ENCODE peak calls at places on chromosomes 1 and 21, in six cellular contexts. Z is left ventricle myocardium inferior; L is cardiac muscle cell; T is CD4-positive, alpha-beta T cell; J is HCT116; H is ovary. W is an unnamed sample. For H3K9me3, the result is how much of the 10 kb centered on the place peaks cover.

GRCh38 chr21:25465263-25465662 is 142.0 kb downstream of the MRPL39 start:
- DNase-seq in L (no peak), H (no peak), J (no peak), Z (no peak), T (no peak), W (no peak)

GRCh38 chr1:67594764-67595163 is 90.2 kb upstream of the GADD45A start:
- DNase-seq in Z (no peak), J (no peak), H (no peak), T (no peak), L (no peak), W (no peak)

GRCh38 chr1:224170748-224171478 is 12.1 kb upstream of the DEGS1 start:
- DNase-seq in H (no peak), J (no peak), L (no peak), T (no peak), Z (no peak), W (peak)

GRCh38 chr21:20592482-20592881 is 405.7 kb upstream of the NCAM2 start:
- DNase-seq in Z (no peak), J (no peak), T (no peak), L (no peak), H (no peak), W (no peak)

GRCh38 chr1:54439550-54440223 is 33.5 kb upstream of the SSBP3 start:
- DNase-seq in T (no peak), J (no peak), L (no peak), Z (no peak), H (no peak), W (no peak)

GRCh38 chr21:43921602-43921978 is 56.6 kb downstream of the AGPAT3 start:
- DNase-seq in H (no peak), Z (peak), T (peak), J (no peak), L (no peak), W (no peak)

GRCh38 chr1:241611063-241611462 is 29.1 kb downstream of the CHML start:
- DNase-seq in L (peak), Z (no peak), T (no peak), H (no peak), J (peak), W (no peak)

GRCh38 chr1:237938553-237938952 is 47.8 kb upstream of the ZP4 start:
- DNase-seq in Z (no peak), L (no peak), T (no peak), J (no peak), H (no peak), W (no peak)

GRCh38 chr1:51653127-51653526 is 36.2 kb downstream of the OSBPL9 start:
- DNase-seq in Z (no peak), H (no peak), J (no peak), T (no peak), L (no peak), W (no peak)

GRCh38 chr1:171418546-171418945 is 66.8 kb upstream of the PRRC2C start:
- DNase-seq in Z (no peak), L (no peak), J (no peak), H (no peak), T (no peak), W (no peak)

GRCh38 chr1:21830792-21831453 is 18.9 kb downstream of the LDLRAD2 start:
- DNase-seq in J (no peak), L (no peak), Z (no peak), T (no peak), H (no peak), W (no peak)

GRCh38 chr1:115107501-115108260 is 18.4 kb upstream of the TSPAN2 start:
- DNase-seq in H (no peak), Z (no peak), J (no peak), L (no peak), T (no peak), W (no peak)

GRCh38 chr1:43273708-43274107 is 3.9 kb downstream of the TMEM125 start:
- DNase-seq in T (no peak), H (no peak), L (no peak), J (no peak), Z (no peak), W (no peak)

GRCh38 chr1:28812669-28813468 is 899 bp downstream of the OPRD1 start:
- DNase-seq in J (no peak), T (no peak), Z (no peak), L (no peak), H (no peak), W (no peak)

GRCh38 chr1:246176126-246177024 is 330.7 kb downstream of the SMYD3 start:
- DNase-seq in L (peak), T (no peak), J (no peak), H (peak), Z (no peak), W (no peak)

GRCh38 chr1:219155140-219155539 is 18.5 kb upstream of the LYPLAL1 start:
- DNase-seq in T (no peak), H (no peak), Z (no peak), J (no peak), L (no peak), W (no peak)

GRCh38 chr1:42730988-42731387 is 9.0 kb downstream of the CLDN19 start:
- DNase-seq in J (peak), L (no peak), T (no peak), Z (no peak), H (no peak), W (no peak)

GRCh38 chr21:28801906-28802305 is 190.8 kb downstream of the LTN1 start:
- DNase-seq in J (no peak), Z (no peak), H (no peak), L (no peak), T (no peak), W (no peak)

GRCh38 chr1:92842082-92843045 is 10.5 kb downstream of the RPL5 start:
- DNase-seq in H (no peak), L (no peak), J (no peak), T (no peak), Z (no peak), W (no peak)

GRCh38 chr1:15617874-15618684 is 821 bp downstream of the DDI2 start:
- DNase-seq in T (peak), H (no peak), Z (peak), J (no peak), L (peak), W (no peak)

GRCh38 chr1:117076648-117077047 is 16.5 kb downstream of the TTF2 start:
- DNase-seq in Z (no peak), T (no peak), J (no peak), H (no peak), L (no peak), W (no peak)

GRCh38 chr1:21532496-21532895 is 23.3 kb downstream of the ALPL start:
- DNase-seq in T (no peak), Z (no peak), H (no peak), J (no peak), L (no peak), W (no peak)

GRCh38 chr1:119079881-119080280 is 60.6 kb downstream of the WARS2 start:
- DNase-seq in T (no peak), Z (no peak), L (no peak), H (no peak), J (no peak), W (no peak)

GRCh38 chr1:81142099-81142776 is 658.5 kb upstream of the ADGRL2 start:
- DNase-seq in H (no peak), L (no peak), Z (no peak), J (no peak), T (no peak), W (no peak)
- H3K9me3 ChIP-seq in H (under half), L (under half), Z (under half), J (under half), T (under half), W (under half)

DNA sequence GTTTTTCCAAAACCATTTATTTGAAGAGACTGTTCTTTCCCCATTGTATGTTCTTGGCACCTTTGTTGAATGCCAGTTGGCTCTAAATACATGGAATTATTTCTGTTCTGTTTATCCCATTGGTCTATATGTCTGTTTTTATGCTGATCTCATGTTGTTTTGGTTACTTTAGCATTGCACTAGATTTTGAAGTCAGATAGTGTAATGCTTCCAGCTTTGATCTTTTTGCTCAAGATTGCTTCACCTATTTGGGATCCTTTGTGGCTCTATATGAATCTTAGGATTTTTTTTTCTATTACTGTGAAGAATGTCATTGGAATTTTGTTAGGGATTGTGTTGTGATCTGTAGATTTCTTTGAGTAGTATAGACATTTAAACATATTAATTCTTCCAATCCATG is 139.2 kb upstream of the GPR52 start:
- DNase-seq in L (no peak), Z (no peak), J (no peak), T (no peak), H (no peak), W (no peak)
- H3K9me3 ChIP-seq in L (under half), Z (half or more), J (under half), T (under half), H (under half), W (under half)

GRCh38 chr1:22944656-22945055 is 28.0 kb downstream of the LACTBL1 start:
- DNase-seq in L (no peak), T (no peak), J (no peak), Z (no peak), H (no peak), W (no peak)
- H3K9me3 ChIP-seq in L (under half), T (under half), J (under half), Z (under half), H (under half), W (under half)

DNA sequence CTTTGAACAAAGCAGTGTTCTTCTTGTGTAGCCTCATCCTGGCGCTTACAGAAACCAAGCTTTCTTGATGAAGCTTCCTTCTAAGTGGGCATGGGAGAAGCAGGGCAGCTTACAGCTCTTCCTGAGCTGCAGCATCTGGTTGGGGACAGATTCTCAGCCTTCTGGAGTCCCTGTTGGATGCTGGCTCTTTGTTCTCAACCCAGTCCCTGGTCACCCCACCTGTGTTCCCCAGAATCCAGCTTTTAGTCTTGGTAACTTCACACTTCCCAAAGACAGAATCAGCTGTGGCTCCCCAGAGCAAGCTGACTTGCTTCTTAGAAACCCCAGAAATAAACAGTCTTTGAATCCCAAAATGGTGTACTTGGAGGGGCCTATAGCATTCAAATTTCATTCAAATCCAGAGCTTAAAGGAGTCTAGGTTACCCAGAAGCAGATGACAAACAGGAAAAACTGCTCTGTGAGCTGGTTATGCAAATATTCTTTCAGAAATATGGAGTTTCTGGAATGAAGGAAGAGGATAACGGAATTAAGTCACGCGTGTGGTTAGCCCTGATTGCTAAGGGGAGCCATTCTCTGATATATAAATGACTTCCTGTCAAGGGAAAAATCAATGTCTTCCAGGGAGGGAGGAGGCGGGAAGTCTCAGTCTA is 783.4 kb upstream of the TPTE start:
- DNase-seq in Z (no peak), J (no peak), T (no peak), L (no peak), H (no peak), W (no peak)
- H3K9me3 ChIP-seq in Z (under half), J (half or more), T (under half), L (under half), H (under half), W (under half)

DNA sequence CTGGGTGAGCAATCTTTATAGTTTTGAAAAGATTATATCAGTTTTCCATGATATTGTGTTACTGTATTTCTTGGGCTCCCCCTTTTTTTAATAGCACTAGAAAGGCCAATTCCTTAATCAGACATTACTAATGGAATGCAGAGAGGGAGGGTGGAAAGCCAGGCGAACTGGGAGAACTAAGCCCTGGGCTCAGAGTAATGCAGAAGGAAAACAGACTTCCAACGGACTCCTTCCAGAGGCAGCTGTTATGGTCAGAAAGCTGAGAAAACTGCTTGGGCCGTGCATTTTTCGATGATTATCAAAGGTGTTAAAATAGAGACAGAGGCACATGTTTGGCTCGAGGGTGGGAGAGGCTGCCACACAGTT is 206.4 kb downstream of the FOXD2 start:
- DNase-seq in J (no peak), Z (no peak), T (no peak), L (peak), H (no peak), W (no peak)
- H3K9me3 ChIP-seq in J (under half), Z (under half), T (under half), L (under half), H (under half), W (under half)

DNA sequence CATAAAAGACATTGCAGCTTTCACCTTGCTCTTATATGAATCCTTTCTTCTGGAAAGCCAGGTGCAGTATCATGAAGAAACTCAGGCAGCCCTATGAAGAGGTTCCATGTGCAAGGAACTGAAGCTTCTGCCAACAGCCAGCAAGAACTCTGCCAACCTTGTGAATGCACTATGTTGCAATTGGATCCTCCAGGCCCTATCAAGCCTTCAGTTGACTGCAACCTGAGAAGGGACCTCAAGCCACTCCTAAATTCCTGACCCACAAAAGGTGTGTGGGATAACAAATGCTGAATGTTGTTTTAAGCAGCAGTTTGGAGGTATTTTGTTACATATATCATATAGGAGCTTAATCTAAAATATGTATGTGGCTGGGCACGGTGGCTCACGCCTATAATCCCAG is 84.0 kb downstream of the RERE start:
- DNase-seq in J (no peak), L (no peak), Z (no peak), H (no peak), T (no peak), W (no peak)
- H3K9me3 ChIP-seq in J (under half), L (under half), Z (under half), H (under half), T (under half), W (under half)

DNA sequence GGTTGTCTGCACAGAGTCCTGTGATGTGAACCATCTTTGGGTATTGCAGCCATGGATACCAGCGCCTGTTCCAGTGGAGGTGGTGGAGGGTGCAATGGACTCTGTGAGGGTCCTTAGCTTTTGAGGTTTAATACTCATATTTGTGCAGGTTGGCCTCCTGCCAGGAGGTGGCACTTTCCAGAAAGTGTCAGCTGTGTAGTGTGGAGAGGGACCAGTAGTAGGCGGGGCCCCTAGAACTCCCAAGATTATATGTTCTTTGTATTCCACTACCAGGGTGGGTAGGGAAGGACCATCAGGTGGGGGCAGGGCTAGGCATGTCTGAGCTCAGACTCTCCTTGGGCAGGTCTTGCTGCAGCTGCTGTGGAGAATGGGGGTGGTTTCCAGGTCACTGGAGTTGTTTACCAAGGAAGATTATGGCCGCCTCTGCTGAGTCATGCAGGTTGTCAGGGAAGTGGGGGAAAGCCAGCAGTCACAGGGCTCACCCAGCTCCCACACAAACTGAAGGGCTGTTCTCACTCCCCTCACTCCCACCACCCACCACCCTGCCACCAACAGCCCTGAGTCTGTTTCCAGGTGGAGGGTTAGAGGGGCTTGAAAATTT is 31.2 kb upstream of the ZNF678 start:
- DNase-seq in J (no peak), H (no peak), Z (no peak), L (no peak), T (no peak), W (no peak)
- H3K9me3 ChIP-seq in J (under half), H (under half), Z (half or more), L (under half), T (under half), W (under half)

GRCh38 chr1:5448486-5448885 is 543.7 kb downstream of the NPHP4 start:
- DNase-seq in H (no peak), J (peak), T (peak), Z (no peak), L (no peak), W (no peak)
- H3K9me3 ChIP-seq in H (under half), J (under half), T (under half), Z (under half), L (under half), W (under half)

GRCh38 chr1:248696775-248697174 is 5.8 kb downstream of the OR14I1 start:
- DNase-seq in T (no peak), H (no peak), Z (no peak), J (no peak), L (no peak), W (no peak)
- H3K9me3 ChIP-seq in T (under half), H (under half), Z (under half), J (under half), L (under half), W (under half)

GRCh38 chr1:2781627-2782026 is 19.9 kb downstream of the TTC34 start:
- DNase-seq in T (no peak), L (no peak), J (no peak), Z (no peak), H (no peak), W (no peak)
- H3K9me3 ChIP-seq in T (under half), L (under half), J (under half), Z (under half), H (under half), W (under half)